ENCODE peak calls at places on chromosome 22, in ten cellular contexts. W is MM.1S; M is ovary; I is glutamatergic neuron; X is LNCaP clone FGC; K is colonic mucosa; Z is foreskin fibroblast; J is activated CD8-positive, alpha-beta T cell treated with anti-CD3 and anti-CD28 coated beads for 36 hours; A is HFFc6; G is spleen. T is an unnamed sample.

GRCh38 chr22:50711446-50712340 is 26.3 kb upstream of the ACR start:
- DNase-seq in W (no peak), M (no peak), I (peak; percentile 9), X (no peak), K (no peak), Z (no peak), J (no peak), A (no peak), G (peak; percentile 59), T (no peak)

GRCh38 chr22:40411506-40411861 is 41.1 kb downstream of the SGSM3 start:
- DNase-seq in W (no peak), M (no peak), I (no peak), X (no peak), K (no peak), Z (no peak), J (no peak), A (no peak), G (peak; percentile 74), T (no peak)

GRCh38 chr22:35315855-35316745 is 16.4 kb downstream of the TOM1 start:
- DNase-seq in W (no peak), M (no peak), I (no peak), X (peak; percentile 89), K (no peak), Z (no peak), J (no peak), A (no peak), G (peak; percentile 64), T (peak; percentile 10)

GRCh38 chr22:49951986-49952896 is 8.3 kb upstream of the PIM3 start:
- DNase-seq in W (no peak), M (peak; percentile 32), I (no peak), X (no peak), K (no peak), Z (peak; percentile 72), J (no peak), A (peak; percentile 75), G (no peak), T (no peak)

GRCh38 chr22:19620742-19621371 is 93.4 kb upstream of the SEPTIN5 start:
- DNase-seq in W (no peak), M (no peak), I (no peak), X (no peak), K (no peak), Z (no peak), J (no peak), A (no peak), G (no peak), T (no peak)

GRCh38 chr22:17583151-17583550 is 19.9 kb downstream of the SLC25A18 start:
- DNase-seq in W (no peak), M (no peak), I (no peak), X (no peak), K (no peak), Z (no peak), J (no peak), A (no peak), G (peak; percentile 41), T (no peak)

GRCh38 chr22:29203883-29204282 is 1.8 kb upstream of the EMID1 start:
- DNase-seq in W (peak; percentile 9), M (no peak), I (no peak), X (no peak), K (no peak), Z (no peak), J (no peak), A (no peak), G (peak; percentile 16), T (no peak)

GRCh38 chr22:49440931-49441330 is 386.7 kb downstream of the BRD1 start:
- DNase-seq in W (no peak), M (no peak), I (no peak), X (no peak), K (no peak), Z (no peak), J (no peak), A (no peak), G (no peak), T (no peak)

GRCh38 chr22:17779286-17780115 is 5.2 kb upstream of the BID start:
- DNase-seq in W (no peak), M (no peak), I (no peak), X (no peak), K (no peak), Z (no peak), J (peak; percentile 66), A (no peak), G (peak; percentile 43), T (no peak)

GRCh38 chr22:48367731-48368130 is 1459.9 kb downstream of the BRD1 start:
- DNase-seq in W (no peak), M (no peak), I (no peak), X (no peak), K (no peak), Z (no peak), J (no peak), A (no peak), G (no peak), T (no peak)

DNA sequence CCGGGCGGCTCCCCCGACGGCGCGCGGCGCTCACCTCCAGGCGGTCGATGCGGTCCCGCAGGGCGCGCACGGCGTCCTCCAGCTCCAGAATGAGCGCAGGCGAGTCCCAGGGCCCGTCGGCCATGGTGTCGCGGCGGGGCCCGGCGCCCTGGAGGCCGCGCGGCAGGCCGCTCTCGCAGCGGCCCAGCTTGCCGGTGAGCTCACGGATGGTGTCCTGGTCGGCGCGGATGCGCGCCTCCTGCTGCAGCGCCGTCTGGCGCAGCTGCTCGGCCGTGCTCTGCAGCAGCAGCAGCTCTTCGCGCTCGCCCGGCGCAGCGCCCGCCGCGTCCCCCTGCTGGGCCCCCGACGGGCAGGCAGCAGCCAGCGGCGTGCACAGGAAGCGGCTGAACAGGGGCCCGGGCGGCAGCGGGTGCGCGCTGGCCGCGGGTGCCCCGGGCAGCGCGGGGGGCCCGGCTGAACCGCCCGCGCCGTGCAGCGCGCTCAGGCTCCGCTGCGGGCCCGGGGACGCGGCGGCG is 570 bp downstream of the NPTXR start:
- DNase-seq in W (no peak), M (peak; percentile 61), I (peak; percentile 80), X (peak; percentile 15), K (no peak), Z (peak; percentile 91), J (peak; percentile 63), A (peak; percentile 24), G (peak; percentile 89), T (no peak)
- TF ChIP-seq CTCF in W (no peak), M (peak; percentile 77), I (peak; percentile 27), X (peak; percentile 49), K (no peak), Z (peak; percentile 19), J (peak; percentile 38), A (peak; percentile 58), G (peak; percentile 44), T (peak; percentile 33)

GRCh38 chr22:43742551-43742950 is 69.6 kb downstream of the EFCAB6 start:
- DNase-seq in W (no peak), M (no peak), I (no peak), X (no peak), K (no peak), Z (no peak), J (no peak), A (no peak), G (no peak), T (no peak)

GRCh38 chr22:43745783-43746356 is 66.2 kb downstream of the EFCAB6 start:
- DNase-seq in W (no peak), M (no peak), I (no peak), X (peak; percentile 81), K (no peak), Z (no peak), J (no peak), A (no peak), G (no peak), T (no peak)

GRCh38 chr22:43740587-43741270 is 71.4 kb downstream of the EFCAB6 start:
- DNase-seq in W (no peak), M (no peak), I (no peak), X (no peak), K (no peak), Z (no peak), J (no peak), A (no peak), G (no peak), T (no peak)

GRCh38 chr22:43743929-43744643 is 68.0 kb downstream of the EFCAB6 start:
- DNase-seq in W (no peak), M (no peak), I (no peak), X (no peak), K (no peak), Z (no peak), J (no peak), A (no peak), G (no peak), T (no peak)

GRCh38 chr22:43743131-43743530 is 69.0 kb downstream of the EFCAB6 start:
- DNase-seq in W (peak; percentile 13), M (no peak), I (peak; percentile 51), X (no peak), K (no peak), Z (no peak), J (peak; percentile 19), A (no peak), G (no peak), T (no peak)
- TF ChIP-seq CTCF in W (peak; percentile 30), M (no peak), I (no peak), X (no peak), K (no peak), Z (no peak), J (no peak), A (no peak), G (no peak), T (no peak)

DNA sequence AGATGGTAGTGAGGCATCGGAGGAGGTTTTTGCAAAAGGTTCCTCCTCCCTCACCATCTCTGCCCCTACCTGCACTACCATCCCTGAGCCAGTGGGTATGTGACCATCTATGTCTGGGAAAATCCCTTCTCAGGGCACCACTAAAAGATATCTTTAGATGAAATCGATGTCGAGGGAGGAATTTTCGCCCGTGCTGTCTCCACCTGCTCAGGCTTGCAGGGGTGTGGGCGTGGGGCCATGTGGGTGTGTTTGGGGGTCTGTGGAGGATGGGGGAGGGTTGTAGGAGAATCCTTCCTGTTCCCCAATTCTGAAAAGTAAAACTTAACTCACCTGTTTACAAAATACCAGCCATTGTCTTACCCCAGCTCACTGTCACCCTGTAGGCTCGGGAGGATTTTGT is 12.4 kb downstream of the MPPED1 start:
- DNase-seq in W (no peak), M (no peak), I (peak; percentile 9), X (no peak), K (no peak), Z (no peak), J (no peak), A (no peak), G (no peak), T (no peak)
- TF ChIP-seq CTCF in W (no peak), M (no peak), I (no peak), X (no peak), K (no peak), Z (no peak), J (no peak), A (no peak), G (no peak), T (no peak)

DNA sequence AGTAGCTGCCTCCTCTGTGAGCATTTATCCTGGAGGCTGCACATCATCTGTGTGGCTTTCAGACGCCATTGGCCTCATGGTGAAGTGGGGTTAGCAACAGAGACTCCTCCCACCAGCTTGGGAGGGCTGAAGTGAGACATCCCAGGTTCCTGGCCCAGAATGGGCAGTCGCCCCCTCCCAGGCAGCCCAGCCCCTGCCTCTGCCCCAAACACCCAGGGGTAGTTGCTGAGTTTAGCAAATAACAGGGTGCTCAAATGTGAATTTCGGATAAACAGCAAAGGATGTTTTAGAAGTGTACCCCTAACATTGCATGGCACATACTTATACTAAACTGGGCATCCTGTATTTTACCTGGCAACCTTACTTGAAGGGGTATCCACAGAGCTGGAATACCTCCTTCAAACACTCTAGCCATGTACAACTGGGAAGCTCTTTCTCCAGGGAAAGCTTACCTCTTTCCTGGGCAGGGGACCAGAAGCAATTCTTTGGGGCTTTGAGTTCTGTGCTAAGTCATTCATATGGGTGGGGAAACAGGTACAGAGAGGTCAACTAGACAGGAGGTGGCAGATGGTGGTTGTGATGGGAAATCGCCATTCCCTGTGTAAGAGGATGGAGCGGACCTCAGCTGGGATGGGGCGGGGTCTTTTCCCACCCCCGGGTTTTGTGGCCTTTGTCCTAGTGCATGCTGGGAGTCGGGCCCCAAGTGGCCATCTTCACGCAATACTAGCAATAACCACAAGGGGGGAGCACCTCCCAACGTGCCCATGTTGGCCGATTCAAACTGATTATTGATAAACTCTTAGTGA is 19.3 kb downstream of the MTFP1 start:
- DNase-seq in W (peak; percentile 53), M (no peak), I (peak; percentile 84), X (no peak), K (peak; percentile 49), Z (peak; percentile 83), J (peak; percentile 80), A (peak; percentile 40), G (no peak), T (no peak)
- TF ChIP-seq CTCF in W (peak; percentile 85), M (no peak), I (peak; percentile 90), X (peak; percentile 78), K (peak; percentile 62), Z (peak; percentile 76), J (peak; percentile 80), A (peak; percentile 90), G (peak; percentile 76), T (peak; percentile 51)